ENCODE peak calls at places on chromosomes 6 and 20, in seven cellular contexts. J is GOT3; Y is stimulated activated CD4-positive, alpha-beta T cell treated with anti-CD3 and anti-CD28 coated beads, Interleukin-4, amount 100 ng/mL, for 48 hours; P is memory B cell; F is D341Med; G is AG08396; U is cardiac muscle cell. V is an unnamed sample.

GRCh38 chr20:728022-728944 is 40.0 kb downstream of the SLC52A3 start:
- DNase-seq in J (no peak), P (peak), G (peak), F (peak), U (peak), Y (peak), V (peak)

GRCh38 chr20:58710481-58711265 is 18.1 kb downstream of the NPEPL1 start:
- DNase-seq in U (no peak), G (peak), F (peak), Y (no peak), J (no peak), P (no peak), V (no peak)

GRCh38 chr6:104705095-104705707 is 154.5 kb downstream of the HACE1 start:
- DNase-seq in P (no peak), Y (peak), U (no peak), G (no peak), J (no peak), F (no peak), V (no peak)

GRCh38 chr6:133724726-133725125 is 164.2 kb upstream of the TCF21 start:
- DNase-seq in U (no peak), P (no peak), G (peak), J (no peak), F (no peak), Y (no peak), V (no peak)

GRCh38 chr20:12053348-12053747 is 135.7 kb downstream of the BTBD3 start:
- DNase-seq in P (no peak), Y (no peak), U (peak), G (peak), J (no peak), F (no peak), V (peak)

GRCh38 chr20:20277772-20278382 is 90.0 kb upstream of the INSM1 start:
- DNase-seq in P (no peak), Y (no peak), F (no peak), G (no peak), J (no peak), U (no peak), V (no peak)

GRCh38 chr6:42393339-42393738 is 58.4 kb downstream of the TRERF1 start:
- DNase-seq in J (no peak), Y (no peak), U (no peak), P (no peak), G (no peak), F (no peak), V (no peak)

GRCh38 chr6:101397199-101397598 is 3.7 kb downstream of the GRIK2 start:
- DNase-seq in U (no peak), P (no peak), G (no peak), Y (no peak), F (no peak), J (no peak), V (no peak)

GRCh38 chr6:150028799-150029198 is 3.5 kb upstream of the RAET1L start:
- DNase-seq in F (no peak), U (no peak), Y (no peak), J (no peak), G (no peak), P (no peak), V (no peak)

GRCh38 chr6:30515106-30515505 is 25.8 kb downstream of the HLA-E start:
- DNase-seq in J (no peak), P (no peak), F (no peak), G (no peak), U (no peak), Y (no peak), V (no peak)

GRCh38 chr6:84441456-84441855 is 214.0 kb upstream of the CEP162 start:
- DNase-seq in U (no peak), Y (no peak), G (no peak), F (no peak), J (no peak), P (no peak), V (no peak)

GRCh38 chr6:157133856-157134255 is 189.5 kb downstream of the TMEM242 start:
- DNase-seq in G (no peak), P (no peak), Y (no peak), U (no peak), F (no peak), J (no peak), V (no peak)

GRCh38 chr20:7305971-7306370 is 538.5 kb downstream of the BMP2 start:
- DNase-seq in F (no peak), Y (no peak), P (no peak), J (no peak), U (no peak), G (no peak), V (no peak)

GRCh38 chr20:50664248-50664647 is 27.1 kb downstream of the RIPOR3 start:
- DNase-seq in U (no peak), F (no peak), J (no peak), P (no peak), G (no peak), Y (no peak), V (no peak)

GRCh38 chr6:41153992-41154625 is at the start of gene TREML1:
- DNase-seq in Y (no peak), P (no peak), U (no peak), F (peak), G (no peak), J (no peak), V (no peak)

GRCh38 chr6:158595223-158595622 is 35.3 kb downstream of the TMEM181 start:
- DNase-seq in Y (no peak), F (peak), J (no peak), U (no peak), G (no peak), P (no peak), V (no peak)

GRCh38 chr6:156687875-156688549 is 89.2 kb upstream of the ARID1B start:
- DNase-seq in Y (no peak), U (no peak), F (peak), G (peak), J (no peak), P (no peak), V (no peak)

GRCh38 chr20:59391975-59392374 is 91.6 kb downstream of the EDN3 start:
- DNase-seq in J (no peak), U (no peak), G (no peak), F (no peak), Y (no peak), P (no peak), V (no peak)

GRCh38 chr6:35034411-35035171 is 106.5 kb downstream of the TCP11 start:
- DNase-seq in F (no peak), P (no peak), Y (no peak), U (no peak), G (no peak), J (no peak), V (no peak)

GRCh38 chr20:37938181-37938775 is 35.4 kb downstream of the VSTM2L start:
- DNase-seq in G (no peak), Y (no peak), U (no peak), F (no peak), P (no peak), J (no peak), V (no peak)

GRCh38 chr6:154933181-154933827 is 61.8 kb upstream of the TIAM2 start:
- DNase-seq in F (no peak), U (no peak), J (no peak), G (no peak), P (no peak), Y (no peak), V (no peak)

GRCh38 chr6:112906737-112907136 is 559.6 kb downstream of the RFPL4B start:
- DNase-seq in J (no peak), U (peak), P (no peak), Y (no peak), G (peak), F (no peak), V (no peak)

GRCh38 chr6:37501632-37502466 is 2.2 kb upstream of the CCDC167 start:
- DNase-seq in Y (no peak), G (no peak), U (no peak), P (peak), J (no peak), F (no peak), V (no peak)

GRCh38 chr6:27797960-27798359 is 114.2 kb downstream of the OR2B2 start:
- DNase-seq in P (no peak), F (no peak), J (no peak), Y (no peak), U (no peak), G (no peak), V (no peak)